ENCODE peak calls at places on chromosome 1, in nine cellular contexts. A, B, V, R, T, J, G, H and U are unnamed samples.
A peak's percentile ranks its signal among the peaks of the same experiment; 100 is the strongest.

GRCh38 chr1:93804412-93804811 is 74.6 kb downstream of the DNTTIP2 start:
- DNase-seq in G (no peak), T (peak; percentile 95), R (peak; percentile 92), J (no peak), V (no peak), A (no peak), H (no peak), B (no peak), U (no peak)

GRCh38 chr1:182768973-182769372 is 20.6 kb upstream of the NPL start:
- DNase-seq in A (no peak), R (no peak), V (no peak), G (no peak), B (no peak), H (peak; percentile 8), J (no peak), T (no peak), U (no peak)

GRCh38 chr1:45508295-45509151 is 8.4 kb downstream of the MMACHC start:
- DNase-seq in A (no peak), H (no peak), G (no peak), T (no peak), J (no peak), R (peak; percentile 32), B (no peak), V (no peak), U (no peak)

GRCh38 chr1:205421728-205422127 is at the start of gene LEMD1:
- DNase-seq in J (no peak), B (no peak), V (no peak), R (no peak), G (no peak), T (no peak), A (no peak), H (no peak), U (no peak)

GRCh38 chr1:234558186-234558836 is 51.7 kb downstream of the IRF2BP2 start:
- DNase-seq in A (no peak), R (no peak), B (no peak), H (no peak), V (no peak), G (no peak), J (no peak), T (no peak), U (no peak)

GRCh38 chr1:78033797-78034172 is 12.0 kb upstream of the GIPC2 start:
- DNase-seq in G (peak; percentile 69), A (no peak), V (no peak), J (no peak), R (no peak), H (no peak), B (no peak), T (no peak), U (no peak)

GRCh38 chr1:180181048-180181447 is 26.4 kb downstream of the QSOX1 start:
- DNase-seq in H (no peak), A (no peak), T (no peak), J (no peak), G (no peak), V (peak; percentile 16), R (peak; percentile 31), B (no peak), U (no peak)

GRCh38 chr1:160171978-160172377 is 18.4 kb upstream of the CASQ1 start:
- DNase-seq in R (no peak), A (no peak), V (no peak), J (no peak), G (no peak), T (no peak), H (no peak), B (no peak), U (no peak)

GRCh38 chr1:23625459-23625858 is 66.1 kb upstream of the RPL11 start:
- DNase-seq in H (no peak), J (no peak), B (no peak), R (no peak), V (no peak), A (no peak), G (no peak), T (no peak), U (no peak)

GRCh38 chr1:72285074-72285425 is 2.7 kb upstream of the NEGR1 start:
- DNase-seq in V (no peak), H (no peak), J (peak; percentile 20), G (no peak), B (no peak), T (no peak), A (no peak), R (no peak), U (peak; percentile 8)

GRCh38 chr1:15684468-15685283 is 556 bp downstream of the PLEKHM2 start:
- DNase-seq in G (no peak), V (peak; percentile 77), B (peak; percentile 60), R (peak; percentile 22), J (peak; percentile 51), H (peak; percentile 27), A (peak; percentile 64), T (no peak), U (peak; percentile 44)

GRCh38 chr1:185934476-185935189 is 200.4 kb downstream of the HMCN1 start:
- DNase-seq in V (no peak), T (peak; percentile 79), A (no peak), B (no peak), G (no peak), H (no peak), R (peak; percentile 56), J (no peak), U (no peak)

GRCh38 chr1:1788136-1788535 is 9.9 kb upstream of the NADK start:
- DNase-seq in H (no peak), R (no peak), T (no peak), V (no peak), B (no peak), G (no peak), J (no peak), A (no peak), U (no peak)

GRCh38 chr1:239185245-239185619 is 201.1 kb upstream of the CHRM3 start:
- DNase-seq in B (no peak), G (no peak), H (no peak), R (no peak), A (no peak), T (no peak), V (no peak), J (no peak), U (no peak)

GRCh38 chr1:50983403-50983802 is 13.4 kb downstream of the CDKN2C start:
- DNase-seq in B (no peak), J (no peak), A (no peak), R (no peak), T (no peak), H (no peak), V (no peak), G (no peak), U (no peak)

GRCh38 chr1:228332797-228333738 is 73.6 kb downstream of the TRIM11 start:
- DNase-seq in A (peak; percentile 35), R (no peak), V (peak; percentile 49), H (no peak), T (no peak), J (peak; percentile 18), G (no peak), B (no peak), U (peak; percentile 7)

GRCh38 chr1:220747426-220748090 is 564 bp upstream of the MTARC2 start:
- DNase-seq in V (no peak), R (no peak), A (no peak), J (no peak), B (no peak), G (no peak), H (no peak), T (no peak), U (no peak)

GRCh38 chr1:220748091-220748934 is at the start of gene MTARC2:
- DNase-seq in G (no peak), V (peak; percentile 90), T (peak; percentile 49), B (peak; percentile 75), H (peak; percentile 85), J (peak; percentile 87), R (peak; percentile 73), A (peak; percentile 95), U (peak; percentile 83)

GRCh38 chr1:220750126-220750525 is 2.0 kb downstream of the MTARC2 start:
- DNase-seq in H (peak; percentile 38), R (peak; percentile 48), B (no peak), A (no peak), J (no peak), T (no peak), G (no peak), V (no peak), U (no peak)

GRCh38 chr1:220755316-220755715 is 7.2 kb downstream of the MTARC2 start:
- DNase-seq in R (no peak), T (no peak), H (no peak), V (no peak), G (no peak), J (no peak), B (no peak), A (no peak), U (no peak)

GRCh38 chr1:220751130-220751529 is 3.0 kb downstream of the MTARC2 start:
- DNase-seq in B (no peak), A (peak; percentile 75), J (no peak), G (no peak), V (no peak), R (no peak), H (peak; percentile 89), T (no peak), U (no peak)
- H3K4me1 ChIP-seq in B (peaks cover 22% of the 10 kb centered on the region), A (peaks cover 55% of the 10 kb centered on the region), J (peaks cover 33% of the 10 kb centered on the region), G (peaks cover 3% of the 10 kb centered on the region), V (peaks cover 18% of the 10 kb centered on the region), R (peaks cover 2% of the 10 kb centered on the region), H (no peaks in the 10 kb centered on the region), T (peaks cover 2% of the 10 kb centered on the region), U (peaks cover 24% of the 10 kb centered on the region)

GRCh38 chr1:155064813-155065436 is 1.4 kb downstream of the EFNA4 start:
- DNase-seq in B (no peak), T (no peak), V (no peak), G (no peak), A (no peak), H (peak; percentile 55), R (no peak), J (no peak), U (no peak)
- H3K4me1 ChIP-seq in B (peaks cover 25% of the 10 kb centered on the region), T (peaks cover 4% of the 10 kb centered on the region), V (peaks cover 24% of the 10 kb centered on the region), G (peaks cover 23% of the 10 kb centered on the region), A (peaks cover 27% of the 10 kb centered on the region), H (peaks cover 7% of the 10 kb centered on the region), R (peaks cover 10% of the 10 kb centered on the region), J (peaks cover 21% of the 10 kb centered on the region), U (peaks cover 32% of the 10 kb centered on the region)

DNA sequence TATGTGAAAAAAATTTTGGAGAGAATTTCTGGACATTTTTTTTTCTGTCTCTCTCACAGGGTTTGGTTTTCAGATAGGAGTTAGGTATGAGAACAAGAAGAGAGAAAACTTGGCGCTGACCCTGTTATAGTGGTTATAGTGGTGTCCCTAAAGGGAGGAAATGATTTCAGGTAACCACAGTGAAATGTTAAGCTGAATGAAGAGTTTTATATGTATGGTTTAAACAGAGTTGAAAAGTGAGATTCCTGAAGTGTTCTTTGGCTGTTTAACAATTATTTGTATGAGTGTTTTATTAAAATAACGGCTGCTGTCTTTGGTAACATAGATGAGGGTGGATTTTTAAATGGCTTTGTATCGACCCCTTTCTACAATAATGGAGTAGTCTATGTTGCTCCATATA is 6.3 kb downstream of the RBM15 start:
- DNase-seq in H (no peak), V (no peak), R (no peak), J (no peak), A (no peak), T (no peak), G (no peak), B (no peak), U (no peak)
- H3K4me1 ChIP-seq in H (peaks cover 31% of the 10 kb centered on the region), V (peaks cover 83% of the 10 kb centered on the region), R (peaks cover 25% of the 10 kb centered on the region), J (peaks cover 36% of the 10 kb centered on the region), A (peaks cover 70% of the 10 kb centered on the region), T (peaks cover 24% of the 10 kb centered on the region), G (peaks cover 41% of the 10 kb centered on the region), B (peaks cover 85% of the 10 kb centered on the region), U (peaks cover 50% of the 10 kb centered on the region)

DNA sequence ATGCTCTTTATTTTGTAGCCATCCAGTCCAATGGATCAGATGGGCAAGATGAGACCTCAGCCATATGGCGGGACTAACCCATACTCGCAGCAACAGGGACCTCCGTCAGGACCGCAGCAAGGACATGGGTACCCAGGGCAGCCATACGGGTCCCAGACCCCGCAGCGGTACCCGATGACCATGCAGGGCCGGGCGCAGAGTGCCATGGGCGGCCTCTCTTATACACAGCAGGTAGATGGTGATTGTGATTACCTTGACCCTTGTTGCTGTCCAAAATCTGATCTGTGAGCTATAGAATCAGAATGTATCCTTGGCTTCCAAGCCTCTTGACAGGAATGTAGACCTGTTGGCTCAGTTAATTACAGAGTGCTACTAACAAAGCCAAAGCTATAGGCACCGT is 33.8 kb downstream of the ARID1A start:
- DNase-seq in R (no peak), H (no peak), T (no peak), J (no peak), G (no peak), B (no peak), V (no peak), A (no peak), U (no peak)
- H3K4me1 ChIP-seq in R (peaks cover 18% of the 10 kb centered on the region), H (peaks cover 5% of the 10 kb centered on the region), T (peaks cover 37% of the 10 kb centered on the region), J (peaks cover 44% of the 10 kb centered on the region), G (peaks cover 17% of the 10 kb centered on the region), B (peaks cover 35% of the 10 kb centered on the region), V (peaks cover 54% of the 10 kb centered on the region), A (peaks cover 30% of the 10 kb centered on the region), U (peaks cover 12% of the 10 kb centered on the region)